ENCODE peak calls at places on chromosome 11, in five cellular contexts. M is IMR-90, N is ovary, U is A549, H is tibial nerve. C is an unnamed sample.

GRCh38 chr11:16784097-16784496 is 45.6 kb downstream of the C11orf58 start:
- DNase-seq in M (no peak), N (no peak), U (no peak), H (no peak), C (no peak)

GRCh38 chr11:19200410-19201201 is 1.2 kb downstream of the CSRP3 start:
- DNase-seq in M (peak; percentile 70), N (no peak), U (no peak), H (no peak), C (no peak)

GRCh38 chr11:9273430-9274336 is 8.5 kb upstream of the DENND5A start:
- DNase-seq in M (peak; percentile 78), N (no peak), U (no peak), H (no peak), C (no peak)

GRCh38 chr11:47912843-47913437 is 64.8 kb upstream of the NUP160 start:
- DNase-seq in M (no peak), N (no peak), U (peak; percentile 74), H (no peak), C (no peak)

GRCh38 chr11:81211050-81211449 is 1522.6 kb downstream of the FAM181B start:
- DNase-seq in M (no peak), N (no peak), U (no peak), H (no peak), C (no peak)

GRCh38 chr11:120882237-120882636 is 141.7 kb upstream of the TBCEL start:
- DNase-seq in M (no peak), N (no peak), U (no peak), H (no peak), C (no peak)

GRCh38 chr11:130874955-130875531 is 41.2 kb downstream of the SNX19 start:
- DNase-seq in M (no peak), N (no peak), U (no peak), H (no peak), C (no peak)

GRCh38 chr11:104120493-104121200 is 43.3 kb downstream of the PDGFD start:
- DNase-seq in M (no peak), N (peak; percentile 33), U (peak; percentile 46), H (no peak), C (no peak)

GRCh38 chr11:102553835-102554282 is 23.3 kb upstream of the MMP7 start:
- DNase-seq in M (no peak), N (no peak), U (peak; percentile 87), H (no peak), C (no peak)

GRCh38 chr11:15227011-15227410 is 112.3 kb downstream of the INSC start:
- DNase-seq in M (no peak), N (no peak), U (no peak), H (no peak), C (no peak)

GRCh38 chr11:127133061-127133460 is 132.5 kb upstream of the KIRREL3 start:
- DNase-seq in M (no peak), N (no peak), U (no peak), H (no peak), C (no peak)

GRCh38 chr11:66686100-66686785 is 8.6 kb upstream of the RBM4B start:
- DNase-seq in M (no peak), N (no peak), U (no peak), H (no peak), C (no peak)

GRCh38 chr11:65316979-65317786 is 2.5 kb downstream of the CDC42EP2 start:
- DNase-seq in M (peak; percentile 84), N (peak; percentile 78), U (peak; percentile 67), H (peak; percentile 54), C (peak; percentile 94)

GRCh38 chr11:110827276-110827675 is 115.0 kb upstream of the ARHGAP20 start:
- DNase-seq in M (no peak), N (no peak), U (no peak), H (no peak), C (no peak)

GRCh38 chr11:123504401-123504800 is 74.3 kb downstream of the GRAMD1B start:
- DNase-seq in M (no peak), N (no peak), U (no peak), H (no peak), C (peak; percentile 26)

GRCh38 chr11:66967670-66968425 is 7.3 kb upstream of the C11orf86 start:
- DNase-seq in M (peak; percentile 90), N (peak; percentile 21), U (peak; percentile 78), H (no peak), C (no peak)

GRCh38 chr11:85407648-85408047 is 219.5 kb downstream of the DLG2 start:
- DNase-seq in M (no peak), N (no peak), U (no peak), H (no peak), C (no peak)

GRCh38 chr11:17244046-17244445 is 32.5 kb upstream of the NUCB2 start:
- DNase-seq in M (no peak), N (no peak), U (no peak), H (no peak), C (no peak)

GRCh38 chr11:60931897-60932296 is 7.6 kb downstream of the TMEM132A start:
- DNase-seq in M (no peak), N (no peak), U (no peak), H (no peak), C (no peak)

GRCh38 chr11:73931039-73931645 is 19.7 kb upstream of the DNAJB13 start:
- DNase-seq in M (peak; percentile 84), N (no peak), U (peak; percentile 87), H (no peak), C (no peak)

GRCh38 chr11:40388097-40388818 is 1071.2 kb downstream of the LRRC4C start:
- DNase-seq in M (peak; percentile 70), N (no peak), U (no peak), H (no peak), C (no peak)

GRCh38 chr11:75105462-75105925 is 8.8 kb upstream of the OR2AT4 start:
- DNase-seq in M (no peak), N (no peak), U (peak; percentile 54), H (no peak), C (no peak)

GRCh38 chr11:61332266-61332822 is 561 bp downstream of the DDB1 start:
- DNase-seq in M (peak; percentile 36), N (no peak), U (no peak), H (no peak), C (no peak)

GRCh38 chr11:19080579-19080993 is 20.1 kb upstream of the MRGPRX2 start:
- DNase-seq in M (peak; percentile 26), N (no peak), U (no peak), H (no peak), C (no peak)

GRCh38 chr11:96215094-96215782 is 127.8 kb downstream of the MAML2 start:
- DNase-seq in M (peak; percentile 76), N (peak; percentile 24), U (peak; percentile 18), H (no peak), C (no peak)

GRCh38 chr11:123055132-123055924 is 6.6 kb downstream of the HSPA8 start:
- DNase-seq in M (no peak), N (no peak), U (no peak), H (no peak), C (no peak)

GRCh38 chr11:61777234-61778090 is 14.9 kb downstream of the TMEM258 start:
- DNase-seq in M (no peak), N (peak; percentile 87), U (no peak), H (peak; percentile 21), C (no peak)

GRCh38 chr11:1084561-1085439 is 10.1 kb downstream of the MUC2 start:
- DNase-seq in M (no peak), N (no peak), U (no peak), H (no peak), C (no peak)

GRCh38 chr11:116413861-116414260 is 358.9 kb downstream of the BUD13 start:
- DNase-seq in M (no peak), N (no peak), U (no peak), H (no peak), C (no peak)

GRCh38 chr11:2870460-2870859 is 15.1 kb downstream of the CDKN1C start:
- DNase-seq in M (no peak), N (no peak), U (no peak), H (no peak), C (no peak)
- TF ChIP-seq CTCF in M (no peak), N (no peak), U (no peak), H (no peak), C (no peak)

DNA sequence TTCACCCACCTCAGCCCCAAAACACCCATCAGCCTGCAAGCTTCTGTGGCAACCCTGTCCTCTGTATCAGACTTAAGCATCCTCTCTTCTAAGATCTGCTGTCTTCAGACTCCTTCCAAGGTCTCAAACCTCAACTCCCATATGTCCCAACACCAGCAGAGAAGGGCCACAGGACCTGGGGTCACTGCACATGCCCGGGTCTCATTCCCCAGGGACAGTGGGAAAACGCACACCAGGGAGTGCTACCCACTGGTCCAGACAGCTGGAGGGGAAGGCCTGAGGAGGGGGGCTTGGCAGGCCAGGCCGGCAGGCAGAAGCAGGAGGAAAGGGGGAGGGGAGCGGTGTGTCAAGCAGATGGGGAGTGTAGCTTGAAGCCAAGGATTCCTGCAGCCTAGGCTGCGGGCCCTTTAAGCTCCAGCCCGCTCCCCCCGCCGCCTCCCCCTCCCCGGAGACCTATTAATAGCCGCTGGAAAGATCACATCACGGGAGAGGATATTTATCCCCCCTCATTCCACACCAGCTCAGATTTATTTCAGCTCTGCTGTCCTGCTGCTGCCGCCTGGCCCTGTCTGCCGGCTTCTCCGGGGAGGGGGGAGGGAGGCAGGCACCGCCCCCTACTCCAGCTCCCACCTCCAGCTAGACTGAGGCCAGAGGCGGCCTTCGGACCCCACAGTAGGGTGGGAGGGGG is 16.7 kb downstream of the BCL9L start:
- DNase-seq in M (peak; percentile 92), N (peak; percentile 93), U (peak; percentile 84), H (peak; percentile 83), C (no peak)
- TF ChIP-seq POLR2A in M (peak; percentile 83), N (peak; percentile 82), U (peak; percentile 32), H (peak; percentile 51), C (no peak)

DNA sequence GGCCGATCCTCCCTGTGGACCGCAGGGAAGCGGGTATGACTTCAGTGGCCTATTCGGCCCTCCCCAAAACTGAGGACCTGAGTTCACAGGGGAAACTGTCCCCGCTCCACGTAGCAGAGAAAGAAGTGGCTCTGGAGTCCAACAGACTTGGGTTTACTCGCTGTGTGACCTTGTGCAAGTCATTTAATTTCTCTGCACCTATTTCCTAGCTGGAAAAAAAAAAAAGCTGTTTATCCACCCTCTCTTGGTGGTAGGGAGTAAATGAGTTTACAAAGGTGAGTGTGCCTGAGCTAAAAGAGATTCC is 2.2 kb downstream of the SPON1 start:
- DNase-seq in M (no peak), N (no peak), U (no peak), H (no peak), C (no peak)
- TF ChIP-seq CTCF in M (no peak), N (no peak), U (no peak), H (no peak), C (no peak)

GRCh38 chr11:46616551-46617450 is at the start of gene HARBI1:
- DNase-seq in M (peak; percentile 85), N (peak; percentile 84), U (peak; percentile 92), H (peak; percentile 69), C (peak; percentile 96)

GRCh38 chr11:46615756-46616155 is 1.3 kb downstream of the HARBI1 start:
- DNase-seq in M (peak; percentile 54), N (no peak), U (no peak), H (no peak), C (no peak)

GRCh38 chr11:46612326-46612725 is 4.7 kb downstream of the HARBI1 start:
- DNase-seq in M (no peak), N (no peak), U (no peak), H (no peak), C (no peak)

GRCh38 chr11:46618789-46619188 is 1.4 kb downstream of the ATG13 start:
- DNase-seq in M (no peak), N (no peak), U (no peak), H (no peak), C (no peak)

GRCh38 chr11:46617451-46618314 is at the start of gene ATG13:
- DNase-seq in M (peak; percentile 67), N (peak; percentile 81), U (peak; percentile 83), H (peak; percentile 82), C (peak; percentile 75)
- TF ChIP-seq POLR2A in M (peak; percentile 68), N (peak; percentile 33), U (no peak), H (no peak), C (no peak)

C was measured in lower leg skin.